ENCODE peak calls at places on chromosomes 13 and 19, in four cellular contexts. J is SK-N-SH, I is K562, K is GM12878. A is an unnamed sample.

GRCh38 chr19:1998712-1999708 is 16.5 kb downstream of the BTBD2 start:
- DNase-seq in J (no peak), I (no peak), K (no peak), A (no peak)

GRCh38 chr19:926595-927043 is 784 bp downstream of the ARID3A start:
- DNase-seq in J (no peak), I (peak), K (no peak), A (no peak)

GRCh38 chr13:78712866-78713265 is 53.9 kb upstream of the OBI1 start:
- DNase-seq in J (no peak), I (no peak), K (no peak), A (no peak)

GRCh38 chr13:73168226-73168992 is 109.6 kb downstream of the KLF5 start:
- DNase-seq in J (no peak), I (no peak), K (no peak), A (no peak)

GRCh38 chr19:16289594-16289993 is 35.0 kb upstream of the KLF2 start:
- DNase-seq in J (no peak), I (no peak), K (no peak), A (no peak)

GRCh38 chr19:11381535-11382369 is 2.4 kb downstream of the EPOR start:
- DNase-seq in J (peak), I (no peak), K (peak), A (no peak)

GRCh38 chr13:41244555-41244954 is 18.8 kb downstream of the MTRF1 start:
- DNase-seq in J (no peak), I (no peak), K (no peak), A (no peak)

GRCh38 chr19:38452430-38453366 is 19.2 kb downstream of the RYR1 start:
- DNase-seq in J (peak), I (peak), K (no peak), A (no peak)

GRCh38 chr19:50344661-50345318 is 15.6 kb upstream of the KCNC3 start:
- DNase-seq in J (no peak), I (no peak), K (peak), A (no peak)

GRCh38 chr13:28568286-28568685 is 73.4 kb upstream of the FLT1 start:
- DNase-seq in J (peak), I (peak), K (no peak), A (no peak)

GRCh38 chr19:8021374-8021773 is 15.9 kb upstream of the ELAVL1 start:
- DNase-seq in J (no peak), I (no peak), K (no peak), A (no peak)

GRCh38 chr13:51912091-51912490 is 50.3 kb downstream of the CCDC70 start:
- DNase-seq in J (no peak), I (no peak), K (no peak), A (no peak)

GRCh38 chr13:26867451-26868067 is 107.0 kb upstream of the GPR12 start:
- DNase-seq in J (no peak), I (peak), K (no peak), A (no peak)

GRCh38 chr13:41577437-41577836 is 120.1 kb downstream of the RGCC start:
- DNase-seq in J (no peak), I (no peak), K (no peak), A (no peak)

GRCh38 chr13:112510002-112510780 is 77.8 kb downstream of the TUBGCP3 start:
- DNase-seq in J (peak), I (peak), K (no peak), A (peak)

GRCh38 chr13:76992548-76993001 is 694 bp downstream of the CLN5 start:
- DNase-seq in J (peak), I (peak), K (no peak), A (no peak)

GRCh38 chr19:33501957-33502356 is 19.6 kb downstream of the PEPD start:
- DNase-seq in J (no peak), I (no peak), K (no peak), A (no peak)

GRCh38 chr19:40687525-40688016 is 2.9 kb downstream of the NUMBL start:
- DNase-seq in J (no peak), I (peak), K (peak), A (no peak)

GRCh38 chr13:76928456-76928855 is 19.9 kb upstream of the ACOD1 start:
- DNase-seq in J (no peak), I (no peak), K (no peak), A (no peak)

GRCh38 chr13:51280379-51280940 is 58.3 kb downstream of the FAM124A start:
- DNase-seq in J (no peak), I (no peak), K (no peak), A (no peak)

GRCh38 chr19:50896591-50897190 is 14.5 kb downstream of the KLK4 start:
- DNase-seq in J (no peak), I (peak), K (peak), A (peak)

GRCh38 chr13:94996445-94996844 is 284.1 kb upstream of the SOX21 start:
- DNase-seq in J (no peak), I (no peak), K (no peak), A (no peak)

GRCh38 chr13:110520431-110521295 is 40.9 kb downstream of the RAB20 start:
- DNase-seq in J (no peak), I (no peak), K (no peak), A (no peak)

GRCh38 chr13:30112602-30113435 is 194.5 kb downstream of the KATNAL1 start:
- DNase-seq in J (peak), I (peak), K (no peak), A (peak)

GRCh38 chr13:48405865-48406264 is 7.0 kb downstream of the LPAR6 start:
- DNase-seq in J (no peak), I (no peak), K (no peak), A (no peak)

GRCh38 chr19:47836038-47836437 is 14.3 kb downstream of the CRX start:
- DNase-seq in J (no peak), I (no peak), K (no peak), A (no peak)

GRCh38 chr13:47168086-47168485 is 271.2 kb upstream of the HTR2A start:
- DNase-seq in J (no peak), I (no peak), K (no peak), A (no peak)

GRCh38 chr19:4304509-4305252 is at the start of gene FSD1:
- DNase-seq in J (peak), I (peak), K (no peak), A (no peak)

GRCh38 chr13:42232671-42233070 is 39.3 kb upstream of the AKAP11 start:
- DNase-seq in J (no peak), I (no peak), K (no peak), A (no peak)

GRCh38 chr19:1768918-1769644 is 15.8 kb downstream of the ONECUT3 start:
- DNase-seq in J (no peak), I (no peak), K (no peak), A (no peak)

GRCh38 chr19:51702103-51702753 is 9.1 kb downstream of the SPACA6 start:
- DNase-seq in J (peak), I (peak), K (no peak), A (no peak)

DNA sequence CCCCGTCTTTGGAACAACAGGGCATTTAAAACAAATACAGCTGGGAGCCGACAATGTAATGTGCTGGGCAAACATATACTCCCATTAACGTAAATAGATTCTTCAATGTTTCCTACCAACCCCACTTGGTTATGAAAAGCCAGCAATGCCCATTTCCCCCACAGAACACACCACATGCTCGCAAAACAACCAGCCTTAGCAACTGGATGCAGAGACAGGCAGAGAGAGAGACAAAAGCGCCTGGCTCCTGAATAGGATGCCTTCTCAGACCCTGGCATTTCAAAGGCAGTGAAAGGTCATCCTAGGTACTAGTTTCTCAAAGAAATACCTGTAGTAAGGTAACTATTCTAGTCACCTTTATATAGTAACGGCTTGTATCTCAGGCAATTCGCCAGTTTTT is 462.9 kb downstream of the ITGBL1 start:
- DNase-seq in J (peak), I (no peak), K (no peak), A (no peak)
- TF ChIP-seq FOXM1 in J (no peak), I (no peak), K (no peak), A (no peak)

DNA sequence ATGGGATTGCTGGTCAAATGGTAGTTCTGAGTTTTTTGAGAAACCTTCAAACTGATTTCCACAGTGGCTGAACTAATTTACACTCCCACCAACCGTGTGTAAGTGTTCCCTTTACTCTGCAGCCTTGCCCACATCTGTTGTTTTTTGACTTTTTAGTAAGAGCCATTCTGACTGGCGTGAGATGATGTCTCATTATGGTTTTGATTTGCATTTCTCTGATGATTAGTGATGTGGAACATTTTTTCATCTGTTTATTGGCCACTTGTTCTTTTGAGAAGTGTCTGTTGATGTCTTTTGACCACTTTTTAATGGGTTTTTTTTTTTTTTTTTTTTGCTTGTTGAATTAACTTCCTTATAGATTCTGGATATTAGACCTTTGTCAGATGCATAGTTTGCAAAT is 4.3 kb downstream of the CAB39L start:
- DNase-seq in J (no peak), I (no peak), K (no peak), A (no peak)
- TF ChIP-seq MAX in J (no peak), I (no peak), K (no peak), A (no peak)

DNA sequence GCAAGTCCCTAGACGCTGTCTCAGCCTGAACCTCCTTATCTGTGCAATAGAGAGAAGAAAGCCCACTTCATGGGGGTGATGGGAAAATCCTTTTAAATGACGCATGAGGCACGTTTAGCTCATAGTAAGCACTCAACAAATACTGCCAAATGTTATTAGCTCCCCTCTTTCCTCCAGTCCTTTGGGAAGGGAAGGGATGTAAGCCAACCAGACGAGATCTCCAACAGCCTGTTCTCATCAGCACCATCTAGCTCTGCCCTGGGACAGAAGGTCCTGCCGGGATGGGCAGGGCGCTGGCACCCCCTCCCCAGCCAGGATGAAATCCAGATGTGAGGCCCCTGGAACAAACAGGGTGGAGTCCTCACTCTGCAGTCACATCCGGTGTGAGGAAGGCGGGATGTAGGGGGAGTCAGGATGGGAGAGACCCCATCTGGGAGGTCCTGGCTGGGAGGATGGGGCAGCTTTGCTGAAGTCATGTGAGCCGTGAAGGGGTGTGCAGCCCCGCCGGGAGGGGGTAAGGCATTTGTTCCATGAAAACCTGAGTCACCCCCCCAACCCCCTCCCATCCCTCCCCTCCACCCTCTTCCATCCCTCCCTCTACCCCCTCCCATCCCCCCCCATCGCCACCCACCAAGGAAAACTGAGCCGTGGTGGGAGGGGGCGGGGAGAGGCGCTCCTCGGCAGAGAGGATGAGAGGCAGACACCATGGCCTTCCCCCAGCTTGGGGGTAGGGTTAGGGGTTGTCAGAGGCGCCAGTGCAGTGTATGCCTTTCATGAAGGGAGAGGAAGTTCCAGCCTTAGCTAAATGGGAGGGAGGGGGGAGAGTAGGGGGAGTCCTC is 4.5 kb downstream of the S1PR2 start:
- DNase-seq in J (peak), I (no peak), K (no peak), A (no peak)
- TF ChIP-seq FOXM1 in J (no peak), I (no peak), K (no peak), A (no peak)

DNA sequence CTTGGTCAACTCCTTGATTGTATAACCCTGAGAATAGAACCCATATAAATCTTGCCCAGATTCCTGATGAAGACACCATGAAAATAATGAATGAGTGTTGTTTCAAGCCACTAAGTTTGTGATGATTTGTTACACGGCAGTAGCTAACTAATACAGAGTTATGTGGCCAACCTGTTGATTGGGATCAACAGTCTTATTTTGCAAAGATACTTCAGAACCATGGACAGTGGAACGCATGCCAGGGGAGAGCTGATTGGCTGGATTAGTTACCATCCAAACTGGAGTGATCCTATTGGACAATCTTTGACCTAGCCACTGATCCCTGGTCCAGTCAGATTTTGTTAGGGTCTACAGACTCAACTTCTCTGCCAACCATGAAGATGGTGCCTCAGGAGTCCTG is 26.6 kb downstream of the CD70 start:
- DNase-seq in J (no peak), I (peak), K (no peak), A (peak)
- TF ChIP-seq MAX in J (no peak), I (no peak), K (no peak), A (no peak)

GRCh38 chr19:46475976-46476375 is 4.6 kb upstream of the PNMA8A start:
- DNase-seq in J (no peak), I (no peak), K (no peak), A (no peak)

GRCh38 chr19:46480409-46480808 is 9.0 kb upstream of the PNMA8A start:
- DNase-seq in J (no peak), I (no peak), K (no peak), A (no peak)

GRCh38 chr19:46481947-46482346 is 10.6 kb upstream of the PNMA8A start:
- DNase-seq in J (no peak), I (no peak), K (no peak), A (no peak)

GRCh38 chr19:46481187-46481586 is 9.8 kb upstream of the PNMA8A start:
- DNase-seq in J (no peak), I (no peak), K (no peak), A (no peak)

GRCh38 chr19:46478356-46478986 is 7.1 kb upstream of the PNMA8A start:
- DNase-seq in J (peak), I (peak), K (no peak), A (no peak)
- TF ChIP-seq FOXM1 in J (no peak), I (no peak), K (no peak), A (no peak)

GRCh38 chr13:70849267-70849666 is 741.0 kb upstream of the KLHL1 start:
- DNase-seq in J (no peak), I (no peak), K (no peak), A (no peak)
- TF ChIP-seq MAX in J (no peak), I (no peak), K (no peak), A (no peak)

DNA sequence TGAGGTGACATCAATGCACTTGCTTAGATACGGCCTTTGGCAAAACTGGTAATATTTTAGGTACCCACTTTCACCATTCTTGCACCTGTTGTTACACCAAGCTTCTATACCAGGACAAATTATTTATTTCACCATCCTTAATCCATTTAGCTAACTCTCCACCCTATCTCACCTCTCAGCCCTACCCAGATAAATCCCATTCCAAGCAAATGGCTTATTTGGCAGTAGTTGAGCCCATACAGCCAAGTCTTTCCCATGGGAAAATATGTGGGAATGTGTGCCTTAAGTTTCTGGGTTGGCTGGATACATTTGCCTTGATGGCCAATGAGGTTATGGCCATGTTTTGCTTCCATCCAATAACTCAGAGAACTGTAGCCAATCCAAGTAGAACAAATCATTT is 551.9 kb downstream of the GPC6 start:
- DNase-seq in J (no peak), I (no peak), K (no peak), A (no peak)
- TF ChIP-seq FOXM1 in J (no peak), I (no peak), K (no peak), A (no peak)

GRCh38 chr19:3250675-3251074 is 26.2 kb downstream of the CELF5 start:
- DNase-seq in J (peak), I (peak), K (no peak), A (peak)
- TF ChIP-seq MAX in J (no peak), I (no peak), K (no peak), A (no peak)

GRCh38 chr19:49142866-49143335 is 12.3 kb downstream of the HRC start:
- DNase-seq in J (peak), I (peak), K (no peak), A (no peak)

GRCh38 chr19:49147923-49148682 is 7.1 kb downstream of the HRC start:
- DNase-seq in J (no peak), I (peak), K (no peak), A (no peak)

GRCh38 chr19:49148784-49149651 is 6.2 kb downstream of the HRC start:
- DNase-seq in J (peak), I (peak), K (no peak), A (peak)

GRCh38 chr19:49149652-49150105 is 5.5 kb downstream of the HRC start:
- DNase-seq in J (peak), I (peak), K (no peak), A (peak)

GRCh38 chr19:49145485-49146407 is 9.4 kb downstream of the HRC start:
- DNase-seq in J (peak), I (peak), K (peak), A (peak)
- TF ChIP-seq FOXM1 in J (no peak), I (no peak), K (no peak), A (no peak)

DNA sequence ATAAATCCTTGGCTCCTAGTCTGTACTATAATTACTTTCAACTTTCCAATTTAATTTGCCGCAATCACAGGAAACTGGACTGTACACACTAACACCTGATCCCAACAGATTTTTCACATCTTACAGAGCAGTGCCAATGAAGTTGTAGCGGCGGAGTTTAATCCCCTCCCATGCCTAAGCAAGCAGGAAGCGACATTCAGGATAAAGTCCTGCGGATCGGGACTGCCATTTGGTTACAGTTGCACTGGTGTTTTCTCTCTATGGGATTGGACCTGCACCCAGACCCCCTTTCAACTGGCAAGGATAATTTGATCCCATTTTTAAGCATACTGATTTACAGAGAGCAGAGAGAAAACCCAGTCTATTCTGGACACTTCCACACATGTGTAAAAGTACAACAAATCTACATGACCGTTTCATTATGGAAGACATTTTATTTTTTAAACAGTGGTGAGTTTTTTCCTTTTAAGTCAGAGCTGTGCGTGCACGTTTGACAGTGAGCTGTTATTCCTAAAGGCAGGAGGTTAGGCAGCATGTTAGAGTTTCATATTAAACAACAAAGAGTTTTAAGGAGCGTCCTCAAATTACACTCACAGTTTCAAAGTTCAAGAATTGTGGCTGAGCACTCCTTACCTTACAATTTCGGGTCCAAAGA is 141.8 kb upstream of the RFC3 start:
- DNase-seq in J (no peak), I (no peak), K (no peak), A (peak)
- TF ChIP-seq MAX in J (no peak), I (no peak), K (no peak), A (no peak)

A was measured in HepG2.